ENCODE peak calls at places on chromosomes 6 and 20, in six cellular contexts. Y, W, S, V, G and P are unnamed samples. For H3K36me3, the result is how much of the 10 kb centered on the place peaks cover.

GRCh38 chr6:31079656-31080261 is 32.6 kb downstream of the C6orf15 start:
- DNase-seq in Y (peak), W (peak), S (peak), V (peak), G (peak), P (peak)

GRCh38 chr6:34602318-34603111 is 46.4 kb upstream of the SPDEF start:
- DNase-seq in Y (no peak), W (no peak), S (no peak), V (no peak), G (no peak), P (no peak)

GRCh38 chr6:128731249-128732165 is 151.4 kb upstream of the LAMA2 start:
- DNase-seq in Y (peak), W (no peak), S (no peak), V (peak), G (no peak), P (peak)

GRCh38 chr6:71419217-71419953 is 130.8 kb downstream of the OGFRL1 start:
- DNase-seq in Y (no peak), W (no peak), S (no peak), V (no peak), G (peak), P (peak)

GRCh38 chr6:22298393-22299010 is 1.7 kb upstream of the PRL start:
- DNase-seq in Y (no peak), W (no peak), S (no peak), V (no peak), G (no peak), P (no peak)

GRCh38 chr20:20710443-20710842 is 2.0 kb downstream of the RALGAPA2 start:
- DNase-seq in Y (no peak), W (no peak), S (no peak), V (no peak), G (no peak), P (no peak)

GRCh38 chr20:54140486-54140885 is 33.3 kb downstream of the CYP24A1 start:
- DNase-seq in Y (no peak), W (no peak), S (no peak), V (no peak), G (no peak), P (no peak)

GRCh38 chr20:11195899-11196558 is 522.2 kb upstream of the JAG1 start:
- DNase-seq in Y (no peak), W (no peak), S (no peak), V (no peak), G (peak), P (no peak)

GRCh38 chr6:49430187-49430586 is 32.9 kb downstream of the MMUT start:
- DNase-seq in Y (peak), W (no peak), S (no peak), V (no peak), G (no peak), P (no peak)

GRCh38 chr20:48015943-48016723 is 230.9 kb upstream of the SULF2 start:
- DNase-seq in Y (peak), W (no peak), S (no peak), V (no peak), G (no peak), P (no peak)

GRCh38 chr20:62376112-62377063 is 9.3 kb upstream of the LAMA5 start:
- DNase-seq in Y (peak), W (no peak), S (no peak), V (no peak), G (peak), P (peak)

GRCh38 chr20:61514018-61514755 is 262.1 kb downstream of the CDH4 start:
- DNase-seq in Y (no peak), W (no peak), S (no peak), V (no peak), G (no peak), P (peak)

GRCh38 chr6:35294308-35294945 is 3.2 kb upstream of the DEF6 start:
- DNase-seq in Y (peak), W (peak), S (peak), V (peak), G (peak), P (peak)

GRCh38 chr6:151719070-151719469 is 88.4 kb upstream of the ESR1 start:
- DNase-seq in Y (no peak), W (no peak), S (no peak), V (no peak), G (no peak), P (no peak)

GRCh38 chr20:41046716-41047115 is 18.1 kb downstream of the TOP1 start:
- DNase-seq in Y (peak), W (no peak), S (no peak), V (no peak), G (no peak), P (no peak)

GRCh38 chr6:169820358-169820757 is 68.9 kb downstream of the ERMARD start:
- DNase-seq in Y (no peak), W (no peak), S (no peak), V (no peak), G (no peak), P (no peak)

GRCh38 chr6:35048631-35049083 is 92.5 kb downstream of the TCP11 start:
- DNase-seq in Y (peak), W (peak), S (peak), V (peak), G (peak), P (peak)

GRCh38 chr6:167733740-167734661 is 92.7 kb upstream of the AFDN start:
- DNase-seq in Y (peak), W (no peak), S (no peak), V (no peak), G (peak), P (peak)

GRCh38 chr6:29908710-29909109 is 33.6 kb upstream of the HLA-A start:
- DNase-seq in Y (no peak), W (no peak), S (no peak), V (no peak), G (no peak), P (no peak)

GRCh38 chr6:12483712-12484111 is 193.6 kb downstream of the EDN1 start:
- DNase-seq in Y (peak), W (no peak), S (no peak), V (no peak), G (no peak), P (no peak)

GRCh38 chr20:845967-846893 is 12.7 kb downstream of the FAM110A start:
- DNase-seq in Y (no peak), W (no peak), S (no peak), V (no peak), G (no peak), P (no peak)

DNA sequence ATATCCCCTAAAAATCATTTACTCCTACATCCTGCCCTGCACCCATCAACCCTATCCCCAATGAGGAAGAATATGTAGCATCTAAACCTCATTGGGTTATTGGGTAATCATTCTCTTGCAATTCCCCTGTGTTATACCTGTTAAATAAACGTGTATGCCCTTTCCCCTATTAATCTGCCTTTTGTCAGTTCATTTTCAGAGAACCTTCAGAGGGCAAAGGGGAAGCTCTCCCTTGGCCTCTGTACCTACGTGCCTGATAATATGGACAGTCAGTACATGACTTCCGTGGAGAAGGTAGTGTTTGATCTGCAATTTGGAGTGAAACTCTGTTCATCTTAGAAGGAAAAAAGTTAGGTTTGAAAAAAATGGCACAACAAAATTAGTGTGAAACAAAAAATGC is 173.5 kb upstream of the RUNX2 start:
- DNase-seq in Y (no peak), W (no peak), S (no peak), V (no peak), G (no peak), P (no peak)
- H3K4me3 ChIP-seq in Y (no peak), W (no peak), S (no peak), V (no peak), G (no peak), P (no peak)

GRCh38 chr6:52524921-52525320 is 51.9 kb downstream of the TRAM2 start:
- DNase-seq in Y (no peak), W (no peak), S (no peak), V (no peak), G (no peak), P (no peak)

GRCh38 chr6:52530351-52530750 is 46.5 kb downstream of the TRAM2 start:
- DNase-seq in Y (no peak), W (no peak), S (no peak), V (no peak), G (no peak), P (no peak)

GRCh38 chr6:52529311-52529710 is 47.5 kb downstream of the TRAM2 start:
- DNase-seq in Y (no peak), W (no peak), S (no peak), V (no peak), G (no peak), P (no peak)

GRCh38 chr6:52526634-52527033 is 50.2 kb downstream of the TRAM2 start:
- DNase-seq in Y (no peak), W (no peak), S (no peak), V (no peak), G (no peak), P (no peak)

DNA sequence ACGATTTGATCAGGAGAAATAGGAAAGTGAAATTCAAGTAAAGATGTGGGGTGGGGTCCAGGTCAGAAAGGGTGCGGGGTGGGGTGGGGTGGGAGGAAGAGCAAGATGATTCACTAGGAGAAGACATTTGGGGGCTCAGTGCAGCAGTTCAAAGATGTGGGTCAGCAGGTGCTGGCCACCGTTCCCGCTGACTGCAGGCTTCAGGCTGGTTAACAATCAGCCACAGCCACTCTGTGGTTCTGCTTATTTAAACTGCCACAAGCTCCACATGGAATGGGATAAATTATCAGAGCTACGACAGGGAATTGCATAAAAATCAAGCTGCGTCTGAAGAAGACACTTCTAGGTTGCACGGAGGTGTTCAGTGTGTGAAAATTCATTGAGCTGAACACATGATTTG is 49.4 kb downstream of the TRAM2 start:
- DNase-seq in Y (no peak), W (no peak), S (no peak), V (no peak), G (no peak), P (no peak)
- H3K36me3 ChIP-seq in Y (under half), W (under half), S (under half), V (under half), G (under half), P (under half)

GRCh38 chr20:49480236-49480635 is 2.2 kb downstream of the KCNB1 start:
- DNase-seq in Y (no peak), W (no peak), S (no peak), V (no peak), G (no peak), P (no peak)
- H3K4me3 ChIP-seq in Y (no peak), W (no peak), S (no peak), V (no peak), G (no peak), P (no peak)

DNA sequence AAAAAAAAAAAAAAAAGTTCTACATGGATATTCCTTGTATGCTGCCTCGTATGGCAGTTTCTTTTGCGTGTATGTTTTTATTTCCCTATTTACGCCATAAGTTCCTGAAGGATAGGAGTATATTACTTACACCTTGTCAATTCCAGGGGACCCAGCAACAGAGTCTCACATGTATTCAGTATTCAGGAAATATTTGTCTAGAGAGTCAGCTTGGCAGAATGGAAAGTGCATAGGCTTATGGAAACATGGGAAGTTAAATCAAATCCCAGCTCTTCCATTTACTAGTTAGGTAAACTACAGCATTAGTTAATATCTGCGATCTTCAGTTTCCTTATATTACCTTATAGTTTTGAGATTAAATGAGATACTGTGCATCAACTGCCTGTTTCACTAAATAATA is 51.1 kb upstream of the SLC22A16 start:
- DNase-seq in Y (no peak), W (no peak), S (no peak), V (no peak), G (no peak), P (no peak)
- H3K36me3 ChIP-seq in Y (under half), W (under half), S (under half), V (under half), G (under half), P (under half)

DNA sequence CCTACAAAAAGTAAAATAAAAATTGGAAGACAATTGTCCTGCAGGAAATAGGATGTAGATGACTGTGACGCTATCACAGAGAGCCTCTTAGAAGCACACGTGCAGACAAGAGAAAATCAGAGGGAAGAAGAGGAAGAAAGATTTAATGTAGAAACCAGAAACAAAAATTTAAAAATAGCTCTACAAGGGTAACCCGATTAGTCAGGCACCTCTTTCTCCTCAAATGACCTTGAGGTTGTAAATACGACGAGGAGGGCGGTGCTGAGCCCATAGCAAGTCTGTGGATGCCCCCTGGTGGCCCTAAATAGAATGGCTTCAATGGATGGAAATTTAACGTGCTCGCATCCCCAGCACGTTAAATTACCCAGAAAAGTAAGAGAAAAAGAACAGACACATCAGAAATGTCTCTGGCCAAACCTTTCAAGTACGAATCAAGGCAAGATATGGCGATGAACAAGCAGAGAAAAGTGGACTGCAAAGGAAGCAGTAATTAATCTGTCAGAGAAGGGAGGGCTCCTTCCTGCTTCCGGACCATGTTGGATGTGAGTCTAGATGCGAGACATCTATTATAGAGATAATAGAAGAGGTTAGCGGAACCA is 4.2 kb upstream of the PRPH2 start:
- DNase-seq in Y (peak), W (peak), S (peak), V (peak), G (peak), P (peak)
- H3K4me3 ChIP-seq in Y (peak), W (peak), S (peak), V (no peak), G (peak), P (no peak)

DNA sequence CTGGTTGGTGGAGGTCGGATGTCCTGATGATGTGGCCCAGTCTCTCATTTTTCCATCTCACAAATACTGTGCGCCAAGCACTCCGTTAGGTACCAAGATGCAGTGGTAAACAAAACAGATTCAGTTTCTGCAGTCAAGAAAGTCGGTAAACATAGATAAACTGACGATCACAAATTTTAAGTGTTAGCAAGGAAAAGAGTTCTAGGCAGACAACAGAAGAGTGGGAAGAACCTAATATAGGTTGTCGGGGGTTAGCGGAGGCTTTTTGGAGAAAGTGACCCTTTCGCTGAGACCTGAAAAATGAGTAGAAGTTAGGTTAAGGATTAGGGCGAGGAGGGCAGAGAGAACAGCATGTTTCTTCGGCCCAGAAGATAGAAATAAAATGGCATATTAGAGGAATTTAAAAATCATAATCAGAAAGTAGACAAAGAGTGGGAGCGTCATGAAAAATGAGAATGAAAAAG is 514 bp downstream of the ORC3 start:
- DNase-seq in Y (no peak), W (no peak), S (no peak), V (no peak), G (no peak), P (no peak)
- H3K36me3 ChIP-seq in Y (under half), W (under half), S (under half), V (under half), G (under half), P (under half)

GRCh38 chr6:27161946-27162603 is 85.4 kb upstream of the PRSS16 start:
- DNase-seq in Y (peak), W (peak), S (peak), V (peak), G (peak), P (no peak)

GRCh38 chr6:27161115-27161514 is 86.4 kb upstream of the PRSS16 start:
- DNase-seq in Y (no peak), W (no peak), S (no peak), V (no peak), G (no peak), P (no peak)

GRCh38 chr6:27159725-27160124 is 87.8 kb upstream of the PRSS16 start:
- DNase-seq in Y (no peak), W (no peak), S (no peak), V (no peak), G (no peak), P (no peak)

GRCh38 chr6:27163858-27164257 is 83.6 kb upstream of the PRSS16 start:
- DNase-seq in Y (no peak), W (no peak), S (no peak), V (no peak), G (no peak), P (no peak)

GRCh38 chr6:27161603-27161945 is 85.9 kb upstream of the PRSS16 start:
- DNase-seq in Y (no peak), W (no peak), S (no peak), V (no peak), G (no peak), P (no peak)
- H3K4me3 ChIP-seq in Y (no peak), W (no peak), S (no peak), V (no peak), G (no peak), P (no peak)

DNA sequence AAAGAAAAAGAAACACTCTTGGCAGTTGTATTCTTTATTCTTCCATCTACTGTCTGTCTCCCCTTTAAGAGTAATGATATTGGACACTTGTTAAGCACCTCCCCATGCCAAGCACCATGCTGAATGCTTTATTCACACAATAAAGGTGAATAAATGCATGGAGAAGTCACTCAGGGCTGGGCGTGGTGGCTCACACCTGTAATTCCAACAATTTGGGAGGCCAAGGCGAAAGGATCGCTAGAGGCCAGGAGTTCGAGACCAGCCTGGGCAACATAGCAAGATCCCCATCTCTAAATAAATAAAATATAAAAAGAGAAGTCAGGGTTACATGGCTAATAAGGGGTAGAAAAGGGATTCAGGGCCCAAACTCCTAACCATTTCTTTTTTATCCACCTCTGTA is 32.1 kb downstream of the CEP250 start:
- DNase-seq in Y (no peak), W (no peak), S (no peak), V (no peak), G (no peak), P (no peak)
- H3K36me3 ChIP-seq in Y (under half), W (under half), S (under half), V (under half), G (under half), P (under half)

DNA sequence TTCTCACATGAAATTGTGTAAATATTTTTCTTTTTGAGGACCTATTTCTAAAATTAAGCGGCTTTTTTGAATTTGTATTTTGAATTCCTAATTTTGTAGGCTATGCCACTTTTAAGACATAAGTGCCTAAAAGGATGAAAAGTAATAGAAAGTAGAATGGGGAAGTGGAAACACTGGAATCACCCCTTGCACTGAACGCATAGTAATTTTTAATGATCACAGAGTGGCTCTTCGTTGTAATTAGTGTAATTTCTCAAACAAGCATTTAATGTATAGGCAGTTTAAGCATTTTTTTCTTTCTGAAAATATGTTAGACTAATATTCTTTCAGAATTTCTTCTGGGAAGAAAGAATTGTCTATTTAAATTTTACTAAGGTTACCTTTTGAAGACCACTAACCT is 73.2 kb downstream of the ARID1B start:
- DNase-seq in Y (no peak), W (no peak), S (no peak), V (no peak), G (no peak), P (no peak)
- H3K4me3 ChIP-seq in Y (no peak), W (no peak), S (no peak), V (no peak), G (no peak), P (no peak)